ENCODE peak calls at places on chromosomes 12 and 14, in ten cellular contexts. One of them, this sample, is unnamed.

GRCh38 chr14:88895116-88895515 is 70.7 kb downstream of the TTC8 start:
- DNase-seq in dorsolateral prefrontal cortex: no peak
- DNase-seq in left ventricle myocardium inferior: no peak
- DNase-seq in thoracic aorta: no peak
- DNase-seq in fibroblast of lung: peak
- DNase-seq in GM12864: no peak
- DNase-seq in upper lobe of left lung: no peak
- DNase-seq in GM12865: no peak
- DNase-seq in hepatocyte: peak
- DNase-seq in esophagus muscularis mucosa: peak
- DNase-seq in this sample: no peak

GRCh38 chr14:69685217-69685616 is 73.8 kb downstream of the SUSD6 start:
- DNase-seq in dorsolateral prefrontal cortex: no peak
- DNase-seq in left ventricle myocardium inferior: no peak
- DNase-seq in thoracic aorta: no peak
- DNase-seq in fibroblast of lung: no peak
- DNase-seq in GM12864: no peak
- DNase-seq in upper lobe of left lung: no peak
- DNase-seq in GM12865: peak
- DNase-seq in hepatocyte: no peak
- DNase-seq in esophagus muscularis mucosa: no peak
- DNase-seq in this sample: no peak

GRCh38 chr14:62743569-62743968 is 301.7 kb downstream of the KCNH5 start:
- DNase-seq in dorsolateral prefrontal cortex: no peak
- DNase-seq in left ventricle myocardium inferior: no peak
- DNase-seq in thoracic aorta: no peak
- DNase-seq in fibroblast of lung: no peak
- DNase-seq in GM12864: no peak
- DNase-seq in upper lobe of left lung: no peak
- DNase-seq in GM12865: no peak
- DNase-seq in hepatocyte: no peak
- DNase-seq in esophagus muscularis mucosa: no peak
- DNase-seq in this sample: no peak

GRCh38 chr14:26088260-26088659 is 509.6 kb downstream of the NOVA1 start:
- DNase-seq in dorsolateral prefrontal cortex: no peak
- DNase-seq in left ventricle myocardium inferior: no peak
- DNase-seq in thoracic aorta: no peak
- DNase-seq in fibroblast of lung: no peak
- DNase-seq in GM12864: no peak
- DNase-seq in upper lobe of left lung: no peak
- DNase-seq in GM12865: no peak
- DNase-seq in hepatocyte: no peak
- DNase-seq in esophagus muscularis mucosa: no peak
- DNase-seq in this sample: no peak

GRCh38 chr12:63967358-63967757 is 122.9 kb downstream of the SRGAP1 start:
- DNase-seq in dorsolateral prefrontal cortex: no peak
- DNase-seq in left ventricle myocardium inferior: no peak
- DNase-seq in thoracic aorta: no peak
- DNase-seq in fibroblast of lung: peak
- DNase-seq in GM12864: no peak
- DNase-seq in upper lobe of left lung: no peak
- DNase-seq in GM12865: no peak
- DNase-seq in hepatocyte: no peak
- DNase-seq in esophagus muscularis mucosa: no peak
- DNase-seq in this sample: no peak

GRCh38 chr14:60327447-60328331 is 78.7 kb downstream of the PPM1A start:
- DNase-seq in dorsolateral prefrontal cortex: peak
- DNase-seq in left ventricle myocardium inferior: peak
- DNase-seq in thoracic aorta: no peak
- DNase-seq in fibroblast of lung: peak
- DNase-seq in GM12864: peak
- DNase-seq in upper lobe of left lung: peak
- DNase-seq in GM12865: peak
- DNase-seq in hepatocyte: peak
- DNase-seq in esophagus muscularis mucosa: no peak
- DNase-seq in this sample: peak

GRCh38 chr12:40065636-40066035 is 40.2 kb downstream of the SLC2A13 start:
- DNase-seq in dorsolateral prefrontal cortex: no peak
- DNase-seq in left ventricle myocardium inferior: no peak
- DNase-seq in thoracic aorta: no peak
- DNase-seq in fibroblast of lung: no peak
- DNase-seq in GM12864: no peak
- DNase-seq in upper lobe of left lung: no peak
- DNase-seq in GM12865: no peak
- DNase-seq in hepatocyte: no peak
- DNase-seq in esophagus muscularis mucosa: no peak
- DNase-seq in this sample: no peak

GRCh38 chr14:51540364-51540763 is 111.3 kb upstream of the FRMD6 start:
- DNase-seq in dorsolateral prefrontal cortex: no peak
- DNase-seq in left ventricle myocardium inferior: no peak
- DNase-seq in thoracic aorta: no peak
- DNase-seq in fibroblast of lung: no peak
- DNase-seq in GM12864: no peak
- DNase-seq in upper lobe of left lung: no peak
- DNase-seq in GM12865: no peak
- DNase-seq in hepatocyte: no peak
- DNase-seq in esophagus muscularis mucosa: no peak
- DNase-seq in this sample: no peak

GRCh38 chr12:101582937-101583336 is 11.8 kb upstream of the MYBPC1 start:
- DNase-seq in dorsolateral prefrontal cortex: no peak
- DNase-seq in left ventricle myocardium inferior: no peak
- DNase-seq in thoracic aorta: no peak
- DNase-seq in fibroblast of lung: no peak
- DNase-seq in GM12864: no peak
- DNase-seq in upper lobe of left lung: no peak
- DNase-seq in GM12865: no peak
- DNase-seq in hepatocyte: no peak
- DNase-seq in esophagus muscularis mucosa: no peak
- DNase-seq in this sample: no peak

GRCh38 chr12:81332054-81332453 is 254.2 kb downstream of the ACSS3 start:
- DNase-seq in dorsolateral prefrontal cortex: no peak
- DNase-seq in left ventricle myocardium inferior: no peak
- DNase-seq in thoracic aorta: no peak
- DNase-seq in fibroblast of lung: no peak
- DNase-seq in GM12864: no peak
- DNase-seq in upper lobe of left lung: no peak
- DNase-seq in GM12865: no peak
- DNase-seq in hepatocyte: no peak
- DNase-seq in esophagus muscularis mucosa: no peak
- DNase-seq in this sample: no peak

GRCh38 chr14:31283568-31284252 is 76.1 kb upstream of the HECTD1 start:
- DNase-seq in dorsolateral prefrontal cortex: no peak
- DNase-seq in left ventricle myocardium inferior: no peak
- DNase-seq in thoracic aorta: no peak
- DNase-seq in fibroblast of lung: no peak
- DNase-seq in GM12864: no peak
- DNase-seq in upper lobe of left lung: no peak
- DNase-seq in GM12865: peak
- DNase-seq in hepatocyte: no peak
- DNase-seq in esophagus muscularis mucosa: peak
- DNase-seq in this sample: no peak

GRCh38 chr12:57765003-57765697 is 1.7 kb downstream of the CYP27B1 start:
- DNase-seq in dorsolateral prefrontal cortex: no peak
- DNase-seq in left ventricle myocardium inferior: peak
- DNase-seq in thoracic aorta: no peak
- DNase-seq in fibroblast of lung: no peak
- DNase-seq in GM12864: no peak
- DNase-seq in upper lobe of left lung: peak
- DNase-seq in GM12865: peak
- DNase-seq in hepatocyte: peak
- DNase-seq in esophagus muscularis mucosa: no peak
- DNase-seq in this sample: peak

GRCh38 chr12:47222592-47222959 is 142.8 kb upstream of the AMIGO2 start:
- DNase-seq in dorsolateral prefrontal cortex: no peak
- DNase-seq in left ventricle myocardium inferior: no peak
- DNase-seq in thoracic aorta: no peak
- DNase-seq in fibroblast of lung: no peak
- DNase-seq in GM12864: no peak
- DNase-seq in upper lobe of left lung: no peak
- DNase-seq in GM12865: no peak
- DNase-seq in hepatocyte: no peak
- DNase-seq in esophagus muscularis mucosa: no peak
- DNase-seq in this sample: no peak

GRCh38 chr12:14946162-14946561 is 7.8 kb upstream of the ERP27 start:
- DNase-seq in dorsolateral prefrontal cortex: no peak
- DNase-seq in left ventricle myocardium inferior: no peak
- DNase-seq in thoracic aorta: no peak
- DNase-seq in fibroblast of lung: peak
- DNase-seq in GM12864: no peak
- DNase-seq in upper lobe of left lung: no peak
- DNase-seq in GM12865: no peak
- DNase-seq in hepatocyte: no peak
- DNase-seq in esophagus muscularis mucosa: no peak
- DNase-seq in this sample: no peak

GRCh38 chr12:17206553-17206952 is 600.6 kb upstream of the LMO3 start:
- DNase-seq in dorsolateral prefrontal cortex: no peak
- DNase-seq in left ventricle myocardium inferior: no peak
- DNase-seq in thoracic aorta: no peak
- DNase-seq in fibroblast of lung: no peak
- DNase-seq in GM12864: no peak
- DNase-seq in upper lobe of left lung: no peak
- DNase-seq in GM12865: no peak
- DNase-seq in hepatocyte: no peak
- DNase-seq in esophagus muscularis mucosa: no peak
- DNase-seq in this sample: no peak
- TF ChIP-seq CTCF in dorsolateral prefrontal cortex: no peak
- TF ChIP-seq CTCF in left ventricle myocardium inferior: no peak
- TF ChIP-seq CTCF in thoracic aorta: no peak
- TF ChIP-seq CTCF in fibroblast of lung: no peak
- TF ChIP-seq CTCF in GM12864: no peak
- TF ChIP-seq CTCF in upper lobe of left lung: no peak
- TF ChIP-seq CTCF in GM12865: no peak
- TF ChIP-seq CTCF in hepatocyte: no peak
- TF ChIP-seq CTCF in esophagus muscularis mucosa: no peak
- TF ChIP-seq CTCF in this sample: no peak

GRCh38 chr12:54538136-54538700 is 11.2 kb upstream of the PDE1B start:
- DNase-seq in dorsolateral prefrontal cortex: no peak
- DNase-seq in left ventricle myocardium inferior: no peak
- DNase-seq in thoracic aorta: no peak
- DNase-seq in fibroblast of lung: no peak
- DNase-seq in GM12864: no peak
- DNase-seq in upper lobe of left lung: no peak
- DNase-seq in GM12865: no peak
- DNase-seq in hepatocyte: no peak
- DNase-seq in esophagus muscularis mucosa: no peak
- DNase-seq in this sample: no peak
- H3K4me3 ChIP-seq in dorsolateral prefrontal cortex: no peak
- H3K4me3 ChIP-seq in left ventricle myocardium inferior: no peak
- H3K4me3 ChIP-seq in thoracic aorta: no peak
- H3K4me3 ChIP-seq in fibroblast of lung: no peak
- H3K4me3 ChIP-seq in GM12864: no peak
- H3K4me3 ChIP-seq in upper lobe of left lung: no peak
- H3K4me3 ChIP-seq in GM12865: no peak
- H3K4me3 ChIP-seq in hepatocyte: no peak
- H3K4me3 ChIP-seq in esophagus muscularis mucosa: no peak
- H3K4me3 ChIP-seq in this sample: no peak

GRCh38 chr14:54548491-54548890 is 18.4 kb upstream of the SAMD4A start:
- DNase-seq in dorsolateral prefrontal cortex: no peak
- DNase-seq in left ventricle myocardium inferior: no peak
- DNase-seq in thoracic aorta: no peak
- DNase-seq in fibroblast of lung: no peak
- DNase-seq in GM12864: no peak
- DNase-seq in upper lobe of left lung: no peak
- DNase-seq in GM12865: no peak
- DNase-seq in hepatocyte: no peak
- DNase-seq in esophagus muscularis mucosa: no peak
- DNase-seq in this sample: no peak
- TF ChIP-seq CTCF in dorsolateral prefrontal cortex: no peak
- TF ChIP-seq CTCF in left ventricle myocardium inferior: no peak
- TF ChIP-seq CTCF in thoracic aorta: no peak
- TF ChIP-seq CTCF in fibroblast of lung: no peak
- TF ChIP-seq CTCF in GM12864: no peak
- TF ChIP-seq CTCF in upper lobe of left lung: no peak
- TF ChIP-seq CTCF in GM12865: no peak
- TF ChIP-seq CTCF in hepatocyte: no peak
- TF ChIP-seq CTCF in esophagus muscularis mucosa: no peak
- TF ChIP-seq CTCF in this sample: no peak

GRCh38 chr12:21776242-21776641 is 1.7 kb upstream of the KCNJ8 start:
- DNase-seq in dorsolateral prefrontal cortex: no peak
- DNase-seq in left ventricle myocardium inferior: peak
- DNase-seq in thoracic aorta: no peak
- DNase-seq in fibroblast of lung: no peak
- DNase-seq in GM12864: no peak
- DNase-seq in upper lobe of left lung: peak
- DNase-seq in GM12865: no peak
- DNase-seq in hepatocyte: no peak
- DNase-seq in esophagus muscularis mucosa: no peak
- DNase-seq in this sample: no peak

GRCh38 chr12:21773263-21773741 is 1.2 kb downstream of the KCNJ8 start:
- DNase-seq in dorsolateral prefrontal cortex: no peak
- DNase-seq in left ventricle myocardium inferior: peak
- DNase-seq in thoracic aorta: no peak
- DNase-seq in fibroblast of lung: peak
- DNase-seq in GM12864: no peak
- DNase-seq in upper lobe of left lung: peak
- DNase-seq in GM12865: no peak
- DNase-seq in hepatocyte: peak
- DNase-seq in esophagus muscularis mucosa: no peak
- DNase-seq in this sample: no peak

GRCh38 chr12:21775130-21775920 is 819 bp upstream of the KCNJ8 start:
- DNase-seq in dorsolateral prefrontal cortex: no peak
- DNase-seq in left ventricle myocardium inferior: no peak
- DNase-seq in thoracic aorta: no peak
- DNase-seq in fibroblast of lung: peak
- DNase-seq in GM12864: no peak
- DNase-seq in upper lobe of left lung: no peak
- DNase-seq in GM12865: no peak
- DNase-seq in hepatocyte: no peak
- DNase-seq in esophagus muscularis mucosa: no peak
- DNase-seq in this sample: no peak

GRCh38 chr12:21773799-21774198 is 707 bp downstream of the KCNJ8 start:
- DNase-seq in dorsolateral prefrontal cortex: no peak
- DNase-seq in left ventricle myocardium inferior: no peak
- DNase-seq in thoracic aorta: no peak
- DNase-seq in fibroblast of lung: peak
- DNase-seq in GM12864: no peak
- DNase-seq in upper lobe of left lung: no peak
- DNase-seq in GM12865: no peak
- DNase-seq in hepatocyte: no peak
- DNase-seq in esophagus muscularis mucosa: no peak
- DNase-seq in this sample: no peak

DNA sequence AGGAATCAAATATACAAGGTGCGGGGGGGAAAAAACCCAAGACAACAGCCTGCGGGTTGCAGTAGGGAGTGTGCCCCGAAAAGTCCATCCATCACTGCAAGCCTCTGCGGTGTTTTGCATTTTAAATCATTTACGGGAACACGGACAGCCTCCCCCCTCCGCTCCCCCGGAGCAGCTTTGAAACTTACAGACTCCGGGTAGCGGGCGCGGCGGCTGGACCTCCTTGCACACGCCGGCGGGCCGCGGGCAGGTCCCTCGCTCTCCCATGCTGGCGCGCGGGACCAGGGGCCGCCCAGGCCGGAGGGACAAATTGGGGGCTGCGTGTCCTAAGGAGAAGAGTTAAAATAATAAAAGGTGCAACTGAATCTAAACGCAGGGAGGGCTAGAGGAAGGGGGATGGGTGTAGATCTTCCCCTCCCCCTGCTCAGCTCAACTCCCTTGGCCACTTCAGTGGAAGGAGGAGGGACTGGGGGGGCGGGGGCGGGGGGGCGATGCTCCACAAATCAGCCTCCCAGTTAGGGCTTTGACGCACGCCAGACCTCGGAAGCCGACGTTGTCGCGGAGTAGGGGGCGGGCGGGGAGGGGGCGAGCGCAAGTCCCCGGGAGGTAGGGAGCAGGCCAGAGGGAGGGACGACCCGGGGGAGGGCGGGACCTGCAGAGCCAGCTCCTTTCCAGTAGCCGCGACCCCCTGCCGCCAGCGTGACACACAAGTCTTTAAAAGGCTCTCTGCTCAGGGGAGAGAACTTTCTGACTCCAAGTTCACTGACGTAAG is at the start of gene KCNJ8:
- DNase-seq in dorsolateral prefrontal cortex: no peak
- DNase-seq in left ventricle myocardium inferior: peak
- DNase-seq in thoracic aorta: peak
- DNase-seq in fibroblast of lung: peak
- DNase-seq in GM12864: no peak
- DNase-seq in upper lobe of left lung: peak
- DNase-seq in GM12865: no peak
- DNase-seq in hepatocyte: peak
- DNase-seq in esophagus muscularis mucosa: peak
- DNase-seq in this sample: peak
- H3K4me3 ChIP-seq in dorsolateral prefrontal cortex: peak
- H3K4me3 ChIP-seq in left ventricle myocardium inferior: peak
- H3K4me3 ChIP-seq in thoracic aorta: peak
- H3K4me3 ChIP-seq in fibroblast of lung: peak
- H3K4me3 ChIP-seq in GM12864: no peak
- H3K4me3 ChIP-seq in upper lobe of left lung: peak
- H3K4me3 ChIP-seq in GM12865: no peak
- H3K4me3 ChIP-seq in hepatocyte: peak
- H3K4me3 ChIP-seq in esophagus muscularis mucosa: peak
- H3K4me3 ChIP-seq in this sample: peak